ENCODE peak calls at places on chromosomes 7 and 10, in four cellular contexts. One of them, this sample, is unnamed.

GRCh38 chr7:131218727-131219128 is 108.9 kb upstream of the MKLN1 start:
- DNase-seq in kidney epithelial cell: no peak
- DNase-seq in WERI-Rb-1: no peak
- DNase-seq in stimulated activated CD8-positive, alpha-beta memory T cell treated with anti-CD3 and anti-CD28 coated beads, Interleukin-2, amount 100 ng/mL, for 48 hours: no peak
- DNase-seq in this sample: no peak

GRCh38 chr10:30820282-30820991 is 190.9 kb upstream of the LYZL2 start:
- DNase-seq in kidney epithelial cell: peak
- DNase-seq in WERI-Rb-1: no peak
- DNase-seq in stimulated activated CD8-positive, alpha-beta memory T cell treated with anti-CD3 and anti-CD28 coated beads, Interleukin-2, amount 100 ng/mL, for 48 hours: no peak
- DNase-seq in this sample: no peak

GRCh38 chr10:76023007-76023406 is 591.6 kb downstream of the LRMDA start:
- DNase-seq in kidney epithelial cell: no peak
- DNase-seq in WERI-Rb-1: no peak
- DNase-seq in stimulated activated CD8-positive, alpha-beta memory T cell treated with anti-CD3 and anti-CD28 coated beads, Interleukin-2, amount 100 ng/mL, for 48 hours: no peak
- DNase-seq in this sample: no peak

GRCh38 chr7:101236292-101236691 is 1.3 kb downstream of the CLDN15 start:
- DNase-seq in kidney epithelial cell: no peak
- DNase-seq in WERI-Rb-1: no peak
- DNase-seq in stimulated activated CD8-positive, alpha-beta memory T cell treated with anti-CD3 and anti-CD28 coated beads, Interleukin-2, amount 100 ng/mL, for 48 hours: no peak
- DNase-seq in this sample: no peak

GRCh38 chr7:92875719-92876118 is 39.3 kb upstream of the CDK6 start:
- DNase-seq in kidney epithelial cell: no peak
- DNase-seq in WERI-Rb-1: no peak
- DNase-seq in stimulated activated CD8-positive, alpha-beta memory T cell treated with anti-CD3 and anti-CD28 coated beads, Interleukin-2, amount 100 ng/mL, for 48 hours: no peak
- DNase-seq in this sample: peak

GRCh38 chr10:86329896-86330680 is 36.5 kb downstream of the GRID1 start:
- DNase-seq in kidney epithelial cell: no peak
- DNase-seq in WERI-Rb-1: no peak
- DNase-seq in stimulated activated CD8-positive, alpha-beta memory T cell treated with anti-CD3 and anti-CD28 coated beads, Interleukin-2, amount 100 ng/mL, for 48 hours: no peak
- DNase-seq in this sample: no peak

GRCh38 chr7:48636391-48637015 is 287.8 kb upstream of the CDC14C start:
- DNase-seq in kidney epithelial cell: no peak
- DNase-seq in WERI-Rb-1: no peak
- DNase-seq in stimulated activated CD8-positive, alpha-beta memory T cell treated with anti-CD3 and anti-CD28 coated beads, Interleukin-2, amount 100 ng/mL, for 48 hours: no peak
- DNase-seq in this sample: peak

GRCh38 chr7:58316-58715 is 134.1 kb upstream of the FAM20C start:
- DNase-seq in kidney epithelial cell: no peak
- DNase-seq in WERI-Rb-1: no peak
- DNase-seq in stimulated activated CD8-positive, alpha-beta memory T cell treated with anti-CD3 and anti-CD28 coated beads, Interleukin-2, amount 100 ng/mL, for 48 hours: no peak
- DNase-seq in this sample: no peak

GRCh38 chr10:75655791-75656451 is 224.5 kb downstream of the LRMDA start:
- DNase-seq in kidney epithelial cell: no peak
- DNase-seq in WERI-Rb-1: peak
- DNase-seq in stimulated activated CD8-positive, alpha-beta memory T cell treated with anti-CD3 and anti-CD28 coated beads, Interleukin-2, amount 100 ng/mL, for 48 hours: no peak
- DNase-seq in this sample: no peak